ENCODE peak calls at places on chromosomes 13 and 19, in ten cellular contexts. X, B, W, G, N, I, M, A, C and H are unnamed samples.

GRCh38 chr13:113926301-113926761 is 47.5 kb downstream of the C13orf46 start:
- DNase-seq in I (peak; percentile 61), M (no peak), N (peak; percentile 29), W (no peak), X (no peak), B (no peak), C (no peak), G (no peak), A (no peak), H (no peak)

GRCh38 chr19:5002143-5002542 is 33.2 kb downstream of the KDM4B start:
- DNase-seq in B (no peak), C (no peak), N (no peak), M (no peak), G (no peak), W (peak; percentile 49), X (peak; percentile 61), I (peak; percentile 85), A (peak; percentile 8), H (peak; percentile 37)

GRCh38 chr13:98992355-98992754 is 14.5 kb upstream of the DOCK9 start:
- DNase-seq in M (peak; percentile 48), G (no peak), C (no peak), N (no peak), I (peak; percentile 55), A (no peak), B (peak; percentile 3), X (no peak), W (no peak), H (no peak)

GRCh38 chr13:23705578-23705977 is 135.4 kb downstream of the TNFRSF19 start:
- DNase-seq in X (no peak), G (no peak), B (no peak), I (no peak), N (no peak), W (no peak), A (no peak), C (no peak), M (no peak), H (no peak)

GRCh38 chr19:17281391-17282304 is at the start of gene ANKLE1:
- DNase-seq in B (peak; percentile 86), X (no peak), A (peak; percentile 86), C (no peak), M (no peak), I (no peak), W (no peak), G (peak; percentile 27), N (peak; percentile 52), H (no peak)

GRCh38 chr19:7142771-7143170 is 73.3 kb downstream of the ZNF557 start:
- DNase-seq in M (no peak), G (no peak), W (no peak), N (no peak), X (no peak), A (no peak), C (no peak), I (no peak), B (no peak), H (no peak)

GRCh38 chr19:16363852-16364230 is 39.2 kb downstream of the KLF2 start:
- DNase-seq in A (peak; percentile 58), M (no peak), N (no peak), G (no peak), B (no peak), W (no peak), I (no peak), C (no peak), X (no peak), H (no peak)

GRCh38 chr19:47881757-47882156 is 4.4 kb downstream of the SULT2A1 start:
- DNase-seq in W (no peak), N (no peak), B (peak; percentile 59), G (no peak), I (no peak), M (no peak), C (no peak), X (no peak), A (no peak), H (no peak)

GRCh38 chr19:10191347-10191746 is 3.4 kb downstream of the DNMT1 start:
- DNase-seq in C (no peak), B (no peak), N (no peak), X (peak; percentile 36), I (peak; percentile 78), G (no peak), M (no peak), A (no peak), W (no peak), H (peak; percentile 23)

GRCh38 chr19:41249707-41250423 is 14.3 kb upstream of the HNRNPUL1 start:
- DNase-seq in N (no peak), X (no peak), W (no peak), B (peak; percentile 81), C (no peak), M (no peak), A (no peak), I (no peak), G (no peak), H (no peak)

GRCh38 chr13:27851481-27851880 is 59.2 kb downstream of the GSX1 start:
- DNase-seq in X (no peak), W (no peak), M (no peak), A (no peak), B (no peak), N (no peak), G (no peak), C (no peak), I (no peak), H (no peak)

GRCh38 chr19:34274827-34275625 is 20.7 kb downstream of the GARRE1 start:
- DNase-seq in M (no peak), X (peak; percentile 45), C (no peak), N (no peak), W (no peak), I (peak; percentile 91), B (no peak), A (no peak), G (no peak), H (no peak)

GRCh38 chr19:15288146-15288963 is 44.0 kb downstream of the BRD4 start:
- DNase-seq in I (no peak), X (no peak), B (no peak), N (no peak), W (no peak), G (no peak), M (no peak), C (no peak), A (peak; percentile 83), H (no peak)

GRCh38 chr19:10449037-10449436 is 28.7 kb downstream of the PDE4A start:
- DNase-seq in B (no peak), I (no peak), G (no peak), A (no peak), X (no peak), C (no peak), M (no peak), N (no peak), W (no peak), H (no peak)

GRCh38 chr19:49746206-49746958 is 16.7 kb downstream of the TSKS start:
- DNase-seq in W (no peak), G (peak; percentile 41), X (no peak), A (peak; percentile 87), N (peak; percentile 73), B (peak; percentile 96), M (no peak), I (peak; percentile 44), C (peak; percentile 7), H (no peak)

GRCh38 chr19:32287086-32287485 is 58.3 kb upstream of the ZNF507 start:
- DNase-seq in N (no peak), I (peak; percentile 48), A (no peak), B (no peak), M (no peak), C (no peak), W (no peak), X (no peak), G (no peak), H (no peak)

GRCh38 chr13:29465741-29466293 is 129.7 kb downstream of the SLC7A1 start:
- DNase-seq in C (no peak), N (peak; percentile 72), M (no peak), X (peak; percentile 73), G (no peak), W (peak; percentile 37), A (no peak), I (peak; percentile 56), B (no peak), H (peak; percentile 88)

DNA sequence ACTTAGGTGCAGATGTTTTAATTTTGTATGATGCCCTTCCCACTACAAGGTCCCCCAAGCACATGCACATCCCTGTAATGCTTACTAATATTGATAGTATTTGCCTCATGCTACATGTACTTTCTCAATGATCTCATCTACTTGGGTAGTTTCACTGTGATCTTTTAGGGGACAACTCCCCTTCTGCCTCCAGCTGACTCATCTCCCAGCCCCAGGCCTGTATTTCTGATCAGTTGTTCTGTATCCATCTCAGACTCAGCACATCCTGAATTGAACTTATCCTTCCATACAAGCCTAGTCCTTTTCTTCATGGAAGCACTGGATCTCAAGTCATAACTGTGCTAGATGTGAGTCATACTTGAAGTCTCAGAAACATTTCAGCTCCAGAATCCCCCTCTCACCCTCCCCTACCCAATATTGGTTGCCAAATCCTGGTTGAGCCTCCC is 49.4 kb upstream of the INTS6 start:
- DNase-seq in G (no peak), M (no peak), I (peak; percentile 57), B (no peak), C (no peak), A (no peak), X (no peak), W (no peak), N (no peak), H (no peak)
- H3K4me3 ChIP-seq in G (no peak overlapping the region), M (no peak overlapping the region), I (no peak overlapping the region), B (no peak overlapping the region), C (no peak overlapping the region), A (no peak overlapping the region), X (no peak overlapping the region), W (no peak overlapping the region), N (no peak overlapping the region), H (no peak overlapping the region)

GRCh38 chr19:39390759-39391592 is at the start of the genes MED29 and PAF1:
- DNase-seq in I (peak; percentile 100), W (peak; percentile 99), G (peak; percentile 97), C (peak; percentile 91), A (peak; percentile 95), B (peak; percentile 99), N (peak; percentile 97), X (peak; percentile 99), M (peak; percentile 99), H (peak; percentile 99)
- TF ChIP-seq CTCF in I (no peak), W (no peak), G (no peak), C (no peak), A (no peak), B (peak; percentile 31), N (no peak), X (no peak), M (no peak), H (peak; percentile 19)

GRCh38 chr13:106096661-106097092 is 438.8 kb downstream of the EFNB2 start:
- DNase-seq in N (no peak), G (no peak), B (no peak), M (no peak), X (no peak), A (no peak), I (no peak), C (no peak), W (peak; percentile 54), H (peak; percentile 92)
- H3K4me3 ChIP-seq in N (no peak overlapping the region), G (no peak overlapping the region), B (no peak overlapping the region), M (no peak overlapping the region), X (no peak overlapping the region), A (no peak overlapping the region), I (no peak overlapping the region), C (no peak overlapping the region), W (no peak overlapping the region), H (no peak overlapping the region)

DNA sequence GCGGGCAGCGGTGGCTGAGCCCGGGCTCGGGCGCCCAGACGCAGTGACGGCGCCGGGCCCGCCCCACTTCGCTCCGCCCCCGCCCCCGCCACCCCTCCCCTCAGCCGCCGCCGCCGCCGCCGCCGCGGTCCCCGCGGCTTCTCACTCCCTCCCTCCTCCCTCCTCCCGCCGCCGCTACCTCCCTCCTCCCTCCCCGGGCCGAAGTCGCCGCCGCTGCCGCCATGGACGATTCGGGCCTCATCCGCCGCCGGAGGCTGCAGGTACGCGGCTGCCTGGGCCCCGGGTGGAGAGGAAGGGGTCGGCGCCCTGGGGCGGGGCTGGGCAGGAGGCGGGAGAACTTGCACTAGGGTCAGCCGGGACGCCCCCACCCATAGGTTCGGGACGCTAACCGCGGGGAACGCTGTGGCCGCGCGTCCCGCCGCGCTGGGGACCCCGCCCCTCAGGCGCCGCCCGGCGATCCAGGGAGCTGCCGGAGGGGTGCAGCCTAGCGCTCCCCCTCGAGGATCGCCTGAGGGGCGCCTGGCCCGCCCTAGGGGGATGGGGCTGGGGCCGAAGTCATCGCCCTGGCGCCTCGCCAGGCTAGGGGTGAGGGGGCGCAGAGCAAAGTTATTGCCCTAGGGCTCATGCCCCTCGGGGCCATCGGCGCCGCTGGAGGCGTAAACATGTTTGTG is 497 bp downstream of the RTBDN start:
- DNase-seq in M (no peak), G (peak; percentile 19), X (no peak), N (no peak), B (peak; percentile 88), W (no peak), C (peak; percentile 26), I (no peak), A (peak; percentile 81), H (no peak)
- TF ChIP-seq CTCF in M (no peak), G (no peak), X (no peak), N (no peak), B (no peak), W (no peak), C (no peak), I (no peak), A (no peak), H (no peak)